ENCODE peak calls at places on chromosomes 4 and X, in six cellular contexts. M is CD4-positive, alpha-beta T cell; P is A549; Y is sigmoid colon; K is breast epithelium; Q is tibial nerve. A is an unnamed sample.

GRCh38 chr4:16827762-16828724 is 70.4 kb downstream of the LDB2 start:
- DNase-seq in M (no peak), P (no peak), Y (no peak), K (no peak), Q (no peak), A (no peak)

GRCh38 chr4:89111833-89112563 is 665 bp downstream of the TIGD2 start:
- DNase-seq in M (no peak), P (peak; percentile 69), Y (no peak), K (peak; percentile 75), Q (no peak), A (no peak)

GRCh38 chr4:87985097-87985886 is 9.8 kb downstream of the SPP1 start:
- DNase-seq in M (no peak), P (peak; percentile 74), Y (no peak), K (no peak), Q (no peak), A (no peak)

GRCh38 chrX:9122504-9123245 is 88.7 kb upstream of the FAM9B start:
- DNase-seq in M (no peak), P (no peak), Y (no peak), K (no peak), Q (no peak), A (no peak)

GRCh38 chr4:189547537-189547936 is 393.1 kb upstream of the FRG1 start:
- DNase-seq in M (no peak), P (no peak), Y (no peak), K (no peak), Q (no peak), A (no peak)

GRCh38 chrX:40406330-40406859 is 174.4 kb upstream of the ATP6AP2 start:
- DNase-seq in M (no peak), P (no peak), Y (no peak), K (no peak), Q (no peak), A (no peak)

GRCh38 chrX:136210243-136210642 is 41.0 kb downstream of the MAP7D3 start:
- DNase-seq in M (no peak), P (no peak), Y (no peak), K (no peak), Q (no peak), A (no peak)

GRCh38 chrX:39752820-39753219 is 344.9 kb downstream of the BCOR start:
- DNase-seq in M (no peak), P (no peak), Y (no peak), K (no peak), Q (no peak), A (no peak)

GRCh38 chrX:69109706-69110635 is 55.3 kb downstream of the PJA1 start:
- DNase-seq in M (no peak), P (peak; percentile 84), Y (no peak), K (peak; percentile 62), Q (peak; percentile 13), A (no peak)

GRCh38 chr4:55386073-55386472 is 9.7 kb upstream of the TMEM165 start:
- DNase-seq in M (no peak), P (no peak), Y (no peak), K (no peak), Q (no peak), A (no peak)

GRCh38 chr4:111506706-111507105 is 638.5 kb upstream of the FAM241A start:
- DNase-seq in M (no peak), P (no peak), Y (no peak), K (no peak), Q (no peak), A (no peak)

GRCh38 chr4:71456841-71457240 is 118.0 kb downstream of the SLC4A4 start:
- DNase-seq in M (no peak), P (peak; percentile 67), Y (no peak), K (no peak), Q (no peak), A (no peak)

GRCh38 chrX:11465648-11466411 is 172.6 kb downstream of the AMELX start:
- DNase-seq in M (no peak), P (no peak), Y (no peak), K (no peak), Q (no peak), A (no peak)

GRCh38 chrX:149853925-149854324 is 27.1 kb upstream of the MAGEA8 start:
- DNase-seq in M (no peak), P (no peak), Y (no peak), K (no peak), Q (no peak), A (no peak)

GRCh38 chr4:31362756-31363155 is 642.6 kb downstream of the PCDH7 start:
- DNase-seq in M (no peak), P (no peak), Y (no peak), K (no peak), Q (no peak), A (no peak)

GRCh38 chr4:153987291-153987690 is 198.4 kb upstream of the SFRP2 start:
- DNase-seq in M (no peak), P (no peak), Y (no peak), K (no peak), Q (no peak), A (no peak)

GRCh38 chr4:137526681-137527080 is 5.6 kb downstream of the PCDH18 start:
- DNase-seq in M (no peak), P (no peak), Y (no peak), K (no peak), Q (no peak), A (no peak)

GRCh38 chr4:177490769-177491168 is 48.5 kb upstream of the AGA start:
- DNase-seq in M (no peak), P (no peak), Y (no peak), K (no peak), Q (no peak), A (no peak)

GRCh38 chr4:183264614-183265013 is 55.5 kb downstream of the CLDN22 start:
- DNase-seq in M (no peak), P (no peak), Y (no peak), K (no peak), Q (no peak), A (no peak)

GRCh38 chrX:16033336-16033735 is 90.0 kb upstream of the GRPR start:
- DNase-seq in M (no peak), P (no peak), Y (no peak), K (no peak), Q (no peak), A (no peak)

GRCh38 chrX:149370097-149370496 is 135.0 kb downstream of the IDS start:
- DNase-seq in M (no peak), P (no peak), Y (no peak), K (no peak), Q (no peak), A (no peak)

GRCh38 chr4:132076829-132077228 is 1072.3 kb upstream of the PCDH10 start:
- DNase-seq in M (no peak), P (no peak), Y (no peak), K (no peak), Q (no peak), A (no peak)

GRCh38 chr4:95867919-95868318 is 28.0 kb downstream of the PDHA2 start:
- DNase-seq in M (no peak), P (peak; percentile 6), Y (no peak), K (no peak), Q (no peak), A (no peak)

DNA sequence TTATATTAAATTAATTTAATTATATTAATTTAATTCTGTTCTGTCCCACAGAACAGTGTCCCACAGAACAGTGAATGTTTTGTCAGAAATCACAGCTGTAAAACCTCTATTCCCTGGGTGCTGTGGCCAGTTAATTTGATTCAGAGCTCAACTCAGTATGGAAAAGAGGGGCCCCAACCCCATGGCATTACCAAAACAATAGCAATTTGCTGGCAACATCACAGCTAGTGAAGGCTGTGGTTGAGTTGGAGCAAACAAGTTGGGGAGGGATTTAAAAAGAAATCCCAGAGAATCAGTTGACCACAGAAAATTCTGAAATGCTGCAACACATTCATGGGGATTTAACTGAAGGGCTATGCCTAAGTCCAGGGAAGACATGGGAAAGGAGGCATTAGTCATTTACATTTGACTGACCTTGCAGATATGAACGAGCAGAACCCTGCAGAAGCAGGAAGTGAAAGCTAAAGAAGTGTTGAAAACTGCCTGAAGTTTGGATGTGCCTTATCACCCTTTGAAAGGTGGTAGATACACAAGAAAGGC is 30.1 kb downstream of the PDHA2 start:
- DNase-seq in M (no peak), P (no peak), Y (no peak), K (no peak), Q (no peak), A (no peak)
- H3K9me3 ChIP-seq in M (peaks cover 18% of the 10 kb centered on the region), P (no peaks in the 10 kb centered on the region), Y (no peaks in the 10 kb centered on the region), K (no peaks in the 10 kb centered on the region), Q (peaks cover 4% of the 10 kb centered on the region), A (no peaks in the 10 kb centered on the region)

DNA sequence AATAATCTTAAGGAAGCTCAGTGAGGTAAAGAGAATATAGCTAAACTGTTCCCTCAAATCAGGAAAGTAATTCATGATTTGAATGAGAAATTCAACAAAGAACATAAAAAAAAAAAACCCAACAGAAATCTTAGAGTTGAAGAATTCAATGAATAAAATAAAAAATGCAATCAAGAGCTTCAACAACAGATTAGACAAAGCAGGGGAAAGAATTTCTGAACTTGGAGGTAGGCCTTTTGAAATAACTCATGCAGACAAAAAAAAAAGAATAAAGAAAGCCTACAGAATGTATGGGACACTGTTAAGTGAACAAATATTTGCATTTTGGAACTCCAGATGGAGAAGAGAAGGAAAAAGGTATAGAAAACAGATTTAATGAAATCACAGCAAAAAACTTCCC is 77.9 kb downstream of the CBR4 start:
- DNase-seq in M (no peak), P (no peak), Y (no peak), K (no peak), Q (no peak), A (no peak)
- H3K9me3 ChIP-seq in M (peaks cover 9% of the 10 kb centered on the region), P (peaks cover 30% of the 10 kb centered on the region), Y (peaks cover 17% of the 10 kb centered on the region), K (peaks cover 30% of the 10 kb centered on the region), Q (no peaks in the 10 kb centered on the region), A (no peaks in the 10 kb centered on the region)

DNA sequence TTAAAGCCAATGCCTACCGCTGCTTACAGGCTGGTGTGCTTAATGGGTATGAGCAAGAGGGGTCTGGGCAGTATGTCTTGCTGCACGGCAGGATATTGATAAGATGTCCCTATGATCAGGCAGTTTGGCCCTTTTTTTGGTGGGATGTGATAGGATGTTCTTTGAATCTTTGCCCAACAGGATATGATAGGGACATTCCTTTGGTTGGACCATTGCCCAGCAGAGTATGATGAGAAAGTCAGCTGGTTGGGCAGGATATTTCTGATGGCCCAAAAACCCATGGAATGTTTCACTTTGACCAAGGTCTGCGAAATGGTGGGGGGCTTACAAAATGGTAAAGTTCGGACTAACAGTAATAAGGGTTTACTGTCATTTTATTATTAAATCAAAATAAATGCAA is 1060.6 kb downstream of the STIM2 start:
- DNase-seq in M (no peak), P (no peak), Y (no peak), K (no peak), Q (no peak), A (no peak)
- H3K9me3 ChIP-seq in M (no peaks in the 10 kb centered on the region), P (no peaks in the 10 kb centered on the region), Y (no peaks in the 10 kb centered on the region), K (no peaks in the 10 kb centered on the region), Q (no peaks in the 10 kb centered on the region), A (no peaks in the 10 kb centered on the region)

GRCh38 chrX:155747520-155747919 is 133.6 kb upstream of the VAMP7 start:
- DNase-seq in M (no peak), P (no peak), Y (no peak), K (no peak), Q (no peak), A (no peak)

GRCh38 chrX:155755706-155756337 is 125.3 kb upstream of the VAMP7 start:
- DNase-seq in M (no peak), P (no peak), Y (no peak), K (no peak), Q (no peak), A (no peak)

GRCh38 chrX:155745792-155746191 is 133.0 kb upstream of the TMLHE start:
- DNase-seq in M (no peak), P (peak; percentile 66), Y (no peak), K (no peak), Q (no peak), A (no peak)

DNA sequence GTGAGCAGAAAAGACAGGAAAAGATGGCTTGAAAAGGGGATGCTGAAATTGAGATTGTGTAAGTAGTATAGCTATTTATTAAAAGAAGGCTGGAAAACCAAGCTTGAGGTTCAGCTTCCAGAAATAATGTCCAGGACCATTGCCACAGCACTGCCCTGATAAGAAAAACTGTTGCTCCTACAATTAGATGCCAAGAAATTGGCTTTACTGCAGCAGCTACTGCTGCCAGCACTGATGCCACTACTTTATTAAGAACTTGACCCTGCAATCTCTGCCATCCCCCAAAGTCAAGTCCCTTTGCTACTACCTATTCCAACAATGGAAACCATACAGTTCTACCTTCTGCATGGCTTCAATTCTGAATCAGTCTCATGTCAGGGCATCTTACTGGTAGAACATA is 130.0 kb upstream of the VAMP7 start:
- DNase-seq in M (no peak), P (no peak), Y (no peak), K (no peak), Q (no peak), A (no peak)
- H3K9me3 ChIP-seq in M (no peaks in the 10 kb centered on the region), P (no peaks in the 10 kb centered on the region), Y (no peaks in the 10 kb centered on the region), K (no peaks in the 10 kb centered on the region), Q (no peaks in the 10 kb centered on the region), A (no peaks in the 10 kb centered on the region)

A was measured in T-helper 17 cell.